ENCODE peak calls at places on chromosome 3, in four cellular contexts. I is GM19239, T is T-helper 17 cell, M is SHP77 treated with DMSO at 0.1 percent for 48 hours. S is an unnamed sample.

GRCh38 chr3:47016086-47016933 is 36.8 kb downstream of the NBEAL2 start:
- DNase-seq in I (no peak), M (no peak), T (no peak), S (no peak)

GRCh38 chr3:50164056-50164455 is 8.9 kb downstream of the SEMA3F start:
- DNase-seq in T (no peak), M (no peak), I (no peak), S (no peak)

GRCh38 chr3:8882171-8882593 is 81.1 kb downstream of the RAD18 start:
- DNase-seq in T (no peak), I (peak), M (no peak), S (peak)

GRCh38 chr3:24110051-24110450 is 165.0 kb downstream of the NR1D2 start:
- DNase-seq in M (no peak), I (no peak), T (no peak), S (no peak)

GRCh38 chr3:195906865-195907729 is 1.3 kb downstream of the TNK2 start:
- DNase-seq in I (peak), M (no peak), T (peak), S (peak)

GRCh38 chr3:43531835-43532234 is 90.0 kb downstream of the ANO10 start:
- DNase-seq in M (no peak), T (no peak), I (no peak), S (no peak)

GRCh38 chr3:175495331-175495730 is 636.2 kb downstream of the NAALADL2 start:
- DNase-seq in T (no peak), I (no peak), M (no peak), S (peak)

GRCh38 chr3:68915973-68916372 is 16.4 kb downstream of the TAFA4 start:
- DNase-seq in T (no peak), I (no peak), M (no peak), S (no peak)

GRCh38 chr3:30659270-30660127 is 53.1 kb downstream of the TGFBR2 start:
- DNase-seq in T (no peak), M (no peak), I (no peak), S (no peak)

GRCh38 chr3:132255041-132255745 is 62.0 kb upstream of the ACP3 start:
- DNase-seq in M (no peak), I (no peak), T (no peak), S (no peak)

GRCh38 chr3:129577925-129578742 is 28.3 kb downstream of the PLXND1 start:
- DNase-seq in T (no peak), I (peak), M (no peak), S (peak)